ENCODE peak calls at places on chromosomes 5 and 9, in six cellular contexts. J is Panc1; H is SK-N-SH; T is heart left ventricle; E is CD8-positive, alpha-beta T cell; B is GM23338. K is an unnamed sample.

GRCh38 chr9:26058111-26058895 is 380.1 kb upstream of the TUSC1 start:
- DNase-seq in J (no peak), H (no peak), T (no peak), E (no peak), B (no peak), K (no peak)

GRCh38 chr5:64637144-64637543 is 53.2 kb upstream of the SHISAL2B start:
- DNase-seq in J (no peak), H (no peak), T (no peak), E (no peak), B (no peak), K (no peak)

GRCh38 chr9:132485454-132485853 is 75.4 kb downstream of the CFAP77 start:
- DNase-seq in J (no peak), H (no peak), T (no peak), E (no peak), B (no peak), K (no peak)

GRCh38 chr9:130382636-130383349 is 62.0 kb upstream of the ASS1 start:
- DNase-seq in J (no peak), H (no peak), T (no peak), E (no peak), B (no peak), K (no peak)

GRCh38 chr5:178450121-178450631 is 140.0 kb downstream of the COL23A1 start:
- DNase-seq in J (no peak), H (no peak), T (no peak), E (no peak), B (peak), K (no peak)

GRCh38 chr9:118522093-118523028 is 818.2 kb downstream of the TLR4 start:
- DNase-seq in J (peak), H (peak), T (peak), E (no peak), B (peak), K (no peak)

GRCh38 chr5:8848997-8849585 is 696.8 kb downstream of the SEMA5A start:
- DNase-seq in J (no peak), H (no peak), T (no peak), E (no peak), B (no peak), K (no peak)

GRCh38 chr9:33048054-33048465 is 23.0 kb downstream of the DNAJA1 start:
- DNase-seq in J (no peak), H (no peak), T (no peak), E (no peak), B (no peak), K (no peak)

GRCh38 chr5:171520300-171521170 is 101.1 kb downstream of the FGF18 start:
- DNase-seq in J (no peak), H (peak), T (peak), E (no peak), B (peak), K (no peak)

GRCh38 chr5:67094476-67095300 is 101.9 kb downstream of the CD180 start:
- DNase-seq in J (no peak), H (no peak), T (peak), E (no peak), B (peak), K (no peak)

GRCh38 chr5:109225695-109226094 is 184.1 kb downstream of the PJA2 start:
- DNase-seq in J (no peak), H (no peak), T (peak), E (no peak), B (no peak), K (no peak)

GRCh38 chr9:130715270-130716077 is 21.9 kb downstream of the EXOSC2 start:
- DNase-seq in J (no peak), H (no peak), T (no peak), E (no peak), B (no peak), K (no peak)

GRCh38 chr9:98786750-98787510 is 9.4 kb downstream of the ANKS6 start:
- DNase-seq in J (no peak), H (no peak), T (no peak), E (peak), B (no peak), K (no peak)

GRCh38 chr9:68599826-68600225 is 59.1 kb upstream of the TMEM252 start:
- DNase-seq in J (no peak), H (no peak), T (no peak), E (no peak), B (no peak), K (no peak)

GRCh38 chr5:71679714-71680113 is 39.4 kb upstream of the CARTPT start:
- DNase-seq in J (no peak), H (no peak), T (no peak), E (no peak), B (no peak), K (no peak)

GRCh38 chr5:71681282-71681681 is 37.8 kb upstream of the CARTPT start:
- DNase-seq in J (no peak), H (no peak), T (no peak), E (no peak), B (no peak), K (no peak)

GRCh38 chr5:71677977-71678376 is 41.1 kb upstream of the CARTPT start:
- DNase-seq in J (no peak), H (no peak), T (no peak), E (no peak), B (no peak), K (no peak)

GRCh38 chr5:71684309-71684708 is 34.8 kb upstream of the CARTPT start:
- DNase-seq in J (no peak), H (no peak), T (no peak), E (no peak), B (no peak), K (no peak)

DNA sequence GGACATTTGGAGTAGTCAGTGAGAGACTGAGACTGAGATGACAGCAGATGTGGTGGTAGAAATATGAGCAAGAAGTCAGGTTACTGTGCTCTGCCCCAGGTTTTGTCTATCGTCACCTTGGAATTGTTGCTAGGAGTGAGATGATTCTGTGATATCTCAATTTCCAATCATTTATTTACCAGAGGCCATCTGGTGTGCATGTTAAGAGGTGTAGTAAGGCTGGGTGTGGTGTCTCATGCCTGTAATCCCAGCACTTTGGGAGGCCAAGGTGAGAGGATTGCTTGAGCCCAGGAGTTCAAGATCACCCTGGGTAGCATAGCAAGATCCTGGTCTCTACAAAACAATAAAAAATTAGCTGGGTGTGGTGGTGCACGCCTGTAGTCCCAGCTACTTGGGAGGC is 38.6 kb upstream of the CARTPT start:
- DNase-seq in J (no peak), H (no peak), T (no peak), E (no peak), B (no peak), K (no peak)
- H3K27ac ChIP-seq in J (no peak), H (no peak), T (no peak), E (no peak), B (no peak), K (no peak)

DNA sequence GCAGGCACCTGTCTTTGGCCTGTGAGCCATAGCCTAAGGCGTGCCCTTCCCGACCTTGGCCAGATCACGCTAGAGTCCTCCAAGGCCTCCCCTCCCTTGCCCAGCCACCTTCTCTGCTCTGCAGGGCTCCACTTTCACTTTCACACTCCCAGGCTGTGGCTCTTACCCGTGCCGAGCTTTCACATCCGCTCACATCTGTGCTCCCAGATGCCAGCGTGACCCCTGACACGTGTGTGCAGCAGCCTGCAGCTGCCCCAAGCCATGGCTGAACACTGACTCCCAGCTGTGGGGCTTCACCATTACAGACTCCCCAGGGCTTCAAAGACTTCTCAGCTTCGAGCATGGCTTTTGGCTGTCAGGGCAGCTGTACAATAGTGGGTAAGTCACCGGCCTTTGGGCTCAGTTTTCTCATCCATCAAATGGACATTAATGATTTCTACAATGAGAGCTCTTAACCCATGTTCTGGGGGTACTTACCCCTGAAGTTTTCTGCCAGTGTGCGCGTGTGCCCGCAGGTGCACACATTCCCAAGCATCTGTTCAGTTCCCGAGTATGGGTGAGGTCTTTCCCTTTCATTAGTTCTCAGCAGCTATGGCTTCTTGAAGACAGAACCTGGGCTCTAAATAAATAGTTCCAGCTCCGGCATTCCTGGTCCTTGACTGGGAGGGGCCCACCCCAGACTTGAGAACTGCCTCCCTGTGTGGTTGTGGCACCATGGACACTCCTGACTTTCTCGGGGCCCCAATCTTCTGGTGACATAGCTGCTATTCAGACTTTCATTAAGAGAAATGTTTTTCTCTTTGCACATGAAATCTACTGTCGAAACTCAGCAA is 118.6 kb downstream of the RGS3 start:
- DNase-seq in J (no peak), H (peak), T (peak), E (peak), B (no peak), K (no peak)
- TF ChIP-seq CTCF in J (no peak), H (no peak), T (peak), E (peak), B (no peak), K (no peak)

DNA sequence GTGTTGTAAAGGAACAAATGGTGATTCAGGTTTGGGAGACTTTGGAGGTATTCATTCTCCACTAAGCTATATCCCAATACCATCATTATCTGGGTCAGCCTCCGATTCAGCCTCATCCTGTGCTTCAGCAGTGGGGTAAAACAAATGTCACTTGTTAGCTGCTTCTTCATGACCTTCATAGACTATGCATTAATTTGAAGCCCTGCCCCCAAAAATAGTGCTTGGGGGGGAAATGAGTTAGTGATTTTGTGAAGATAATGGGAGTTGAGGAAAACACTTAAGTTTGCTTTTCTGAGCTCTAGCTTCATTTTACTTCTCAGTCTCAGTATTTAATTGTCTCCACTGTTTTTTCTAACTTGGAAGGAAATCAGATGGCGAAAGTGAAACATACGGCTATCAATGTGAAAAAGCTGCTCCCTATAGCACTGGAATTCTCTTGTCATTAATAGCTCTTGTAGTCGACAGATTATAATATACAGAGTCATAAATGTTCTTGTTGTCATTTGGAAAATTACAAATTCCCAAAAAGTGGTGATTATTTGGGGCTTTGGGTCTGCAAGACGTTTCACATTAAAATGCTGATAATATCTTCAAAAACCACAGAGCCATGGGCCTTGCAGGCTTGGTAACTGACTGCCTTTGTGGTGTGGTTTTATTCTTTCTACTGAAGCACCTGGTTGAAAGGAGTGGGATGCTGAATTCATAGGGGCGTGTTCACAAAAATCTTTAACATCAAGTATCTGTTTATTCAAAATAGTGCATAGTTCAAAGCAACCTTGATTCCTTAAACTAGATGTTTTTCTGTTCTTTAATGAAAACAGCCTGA is 40.0 kb downstream of the PIK3R1 start:
- DNase-seq in J (no peak), H (no peak), T (no peak), E (no peak), B (no peak), K (no peak)
- H3K4me3 ChIP-seq in J (no peak), H (no peak), T (no peak), E (no peak), B (no peak), K (no peak)

GRCh38 chr9:81902191-81902590 is 26.0 kb upstream of the SPATA31D4 start:
- DNase-seq in J (no peak), H (no peak), T (no peak), E (no peak), B (no peak), K (no peak)
- H3K27ac ChIP-seq in J (no peak), H (no peak), T (no peak), E (no peak), B (no peak), K (peak)

GRCh38 chr5:151408633-151409243 is 38.7 kb upstream of the SLC36A1 start:
- DNase-seq in J (no peak), H (no peak), T (no peak), E (no peak), B (no peak), K (no peak)

GRCh38 chr5:151405334-151405872 is 42.0 kb upstream of the SLC36A1 start:
- DNase-seq in J (no peak), H (no peak), T (no peak), E (no peak), B (no peak), K (no peak)

GRCh38 chr5:151406322-151406947 is 41.0 kb upstream of the SLC36A1 start:
- DNase-seq in J (no peak), H (no peak), T (no peak), E (no peak), B (peak), K (no peak)
- TF ChIP-seq CTCF in J (peak), H (peak), T (no peak), E (peak), B (peak), K (no peak)

DNA sequence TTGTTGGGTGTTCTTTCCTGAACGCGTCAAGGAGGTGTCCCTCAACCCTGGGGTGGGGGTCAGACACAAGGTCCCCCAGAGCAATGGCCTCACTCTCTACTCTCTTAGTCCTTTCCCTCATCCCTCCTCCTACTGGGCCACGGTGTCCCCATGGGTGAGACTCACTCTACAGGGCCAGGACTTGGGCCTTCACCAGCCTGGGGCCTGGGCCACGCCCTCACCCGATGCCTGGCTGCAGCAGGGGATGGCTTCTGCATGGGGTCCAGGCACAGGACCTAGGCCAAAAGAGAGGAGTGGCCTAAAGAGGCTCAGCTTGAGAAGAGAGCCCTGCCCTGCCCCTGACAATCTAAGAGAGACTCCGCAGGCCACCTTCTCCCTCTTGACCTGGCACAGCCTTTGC is 5.8 kb downstream of the LCN12 start:
- DNase-seq in J (no peak), H (no peak), T (peak), E (no peak), B (no peak), K (no peak)
- H3K4me3 ChIP-seq in J (no peak), H (no peak), T (no peak), E (no peak), B (no peak), K (no peak)

GRCh38 chr9:75130621-75131020 is 42.3 kb downstream of the OSTF1 start:
- DNase-seq in J (no peak), H (no peak), T (no peak), E (no peak), B (no peak), K (no peak)
- H3K27ac ChIP-seq in J (no peak), H (peak), T (no peak), E (no peak), B (no peak), K (no peak)

GRCh38 chr5:132059696-132060500 is 557 bp upstream of the IL3 start:
- DNase-seq in J (no peak), H (peak), T (no peak), E (peak), B (no peak), K (no peak)

GRCh38 chr5:132058646-132059042 is 1.8 kb upstream of the IL3 start:
- DNase-seq in J (no peak), H (peak), T (no peak), E (peak), B (no peak), K (no peak)

GRCh38 chr5:132063090-132063911 is 2.8 kb downstream of the IL3 start:
- DNase-seq in J (no peak), H (peak), T (peak), E (peak), B (peak), K (no peak)

GRCh38 chr5:132059043-132059695 is 1.3 kb upstream of the IL3 start:
- DNase-seq in J (no peak), H (peak), T (no peak), E (peak), B (no peak), K (no peak)

DNA sequence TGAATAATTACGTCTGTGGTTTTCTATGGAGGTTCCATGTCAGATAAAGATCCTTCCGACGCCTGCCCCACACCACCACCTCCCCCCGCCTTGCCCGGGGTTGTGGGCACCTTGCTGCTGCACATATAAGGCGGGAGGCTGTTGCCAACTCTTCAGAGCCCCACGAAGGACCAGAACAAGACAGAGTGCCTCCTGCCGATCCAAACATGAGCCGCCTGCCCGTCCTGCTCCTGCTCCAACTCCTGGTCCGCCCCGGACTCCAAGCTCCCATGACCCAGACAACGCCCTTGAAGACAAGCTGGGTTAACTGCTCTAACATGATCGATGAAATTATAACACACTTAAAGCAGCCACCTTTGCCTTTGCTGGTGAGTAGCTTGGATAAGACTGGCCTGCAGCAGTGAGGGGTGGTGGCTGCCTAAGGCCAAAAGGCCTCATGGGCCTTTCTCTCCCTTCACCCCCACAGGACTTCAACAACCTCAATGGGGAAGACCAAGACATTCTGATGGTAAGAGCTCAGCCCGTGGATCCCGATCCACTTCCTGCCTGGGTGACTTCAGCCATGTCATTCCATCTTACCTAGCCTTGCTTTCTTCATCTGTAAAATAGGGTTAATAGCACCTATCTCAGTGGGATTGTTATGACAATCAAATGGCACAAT is at the start of gene IL3:
- DNase-seq in J (no peak), H (peak), T (no peak), E (peak), B (no peak), K (no peak)
- TF ChIP-seq CTCF in J (no peak), H (no peak), T (no peak), E (no peak), B (no peak), K (no peak)

DNA sequence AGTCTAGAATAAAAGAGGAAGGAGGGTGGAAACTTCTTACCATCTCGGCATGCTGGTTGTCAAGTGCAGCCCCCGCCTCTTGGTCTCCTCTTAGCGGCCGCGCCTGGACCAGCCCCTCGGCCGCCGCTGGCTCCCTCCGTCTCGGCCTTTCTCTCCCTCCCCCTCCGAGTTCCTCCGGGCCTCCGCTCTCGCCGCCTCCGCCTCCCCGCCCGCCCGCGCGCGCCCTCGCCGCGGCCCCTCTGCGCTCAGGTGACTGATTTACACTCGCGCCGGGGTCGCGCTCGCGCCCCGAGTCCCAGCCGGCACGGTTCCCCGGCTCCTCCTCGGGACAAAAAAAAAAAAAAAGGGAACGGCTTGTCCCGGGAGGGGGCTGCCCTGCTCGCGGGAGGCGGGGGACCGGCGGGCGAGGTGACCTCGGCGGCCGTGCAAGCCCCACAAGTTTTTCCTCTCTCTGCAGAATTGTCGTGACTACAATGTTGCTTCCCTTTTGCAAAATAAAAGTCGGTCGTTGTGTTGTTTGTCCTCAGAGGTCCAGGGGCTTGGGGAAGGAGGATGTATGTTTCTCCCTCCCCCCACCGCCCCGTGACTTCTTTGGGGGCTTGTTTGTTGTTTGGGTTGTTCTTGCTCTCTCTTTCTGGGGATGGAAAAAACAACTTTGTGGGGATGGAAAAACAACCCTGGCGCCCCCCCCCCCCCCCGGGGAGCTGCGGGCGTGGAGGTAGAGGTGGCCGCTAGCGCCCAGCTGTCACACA is at the start of gene BNC2:
- DNase-seq in J (no peak), H (peak), T (peak), E (no peak), B (peak), K (no peak)
- H3K4me3 ChIP-seq in J (peak), H (peak), T (peak), E (no peak), B (peak), K (peak)

GRCh38 chr9:113545068-113545467 is 81.5 kb downstream of the RGS3 start:
- DNase-seq in J (no peak), H (no peak), T (no peak), E (no peak), B (no peak), K (no peak)

GRCh38 chr9:113546566-113546965 is 83.0 kb downstream of the RGS3 start:
- DNase-seq in J (no peak), H (no peak), T (no peak), E (no peak), B (no peak), K (no peak)

GRCh38 chr9:113544001-113544340 is 80.4 kb downstream of the RGS3 start:
- DNase-seq in J (no peak), H (no peak), T (no peak), E (no peak), B (no peak), K (no peak)

GRCh38 chr9:113547501-113547900 is 84.0 kb downstream of the RGS3 start:
- DNase-seq in J (no peak), H (no peak), T (no peak), E (no peak), B (no peak), K (no peak)

GRCh38 chr9:113548221-113549041 is 84.9 kb downstream of the RGS3 start:
- DNase-seq in J (no peak), H (no peak), T (peak), E (no peak), B (peak), K (peak)
- H3K27ac ChIP-seq in J (no peak), H (no peak), T (peak), E (peak), B (no peak), K (peak)